ENCODE peak calls at places on chromosomes 3 and 15, in five cellular contexts. G, M, T, R and V are unnamed samples.

GRCh38 chr15:57591822-57592367 is at the start of gene MYZAP:
- DNase-seq in G (peak; percentile 36), M (no peak), R (peak; percentile 77), T (no peak), V (peak; percentile 4)

GRCh38 chr3:65551945-65552344 is 486.8 kb downstream of the MAGI1 start:
- DNase-seq in T (no peak), R (no peak), G (no peak), M (no peak), V (no peak)

GRCh38 chr15:100777821-100778220 is 101.8 kb upstream of the ALDH1A3 start:
- DNase-seq in M (no peak), G (no peak), T (no peak), R (no peak), V (no peak)

GRCh38 chr15:87686308-87686707 is 570.2 kb downstream of the NTRK3 start:
- DNase-seq in T (no peak), G (no peak), R (no peak), M (no peak), V (no peak)

GRCh38 chr3:64763980-64764379 is 76.2 kb upstream of the ADAMTS9 start:
- DNase-seq in M (no peak), R (no peak), G (no peak), T (no peak), V (no peak)

GRCh38 chr3:190495796-190496195 is 18.1 kb upstream of the IL1RAP start:
- DNase-seq in R (no peak), M (no peak), T (no peak), G (no peak), V (no peak)

GRCh38 chr3:123586131-123586530 is 1.3 kb upstream of the HACD2 start:
- DNase-seq in G (peak; percentile 18), T (peak; percentile 38), M (no peak), R (peak; percentile 84), V (peak; percentile 62)

GRCh38 chr15:79132770-79133169 is 42.2 kb upstream of the RASGRF1 start:
- DNase-seq in T (no peak), R (no peak), M (no peak), G (no peak), V (no peak)

GRCh38 chr15:63192604-63193206 is 3.3 kb downstream of the RAB8B start:
- DNase-seq in R (no peak), M (no peak), T (no peak), G (no peak), V (no peak)

GRCh38 chr3:180362081-180362480 is 239.9 kb upstream of the TTC14 start:
- DNase-seq in R (no peak), M (no peak), G (no peak), T (no peak), V (no peak)

GRCh38 chr3:61562810-61563613 is 1.6 kb downstream of the PTPRG start:
- DNase-seq in G (no peak), T (no peak), R (no peak), M (peak; percentile 35), V (peak; percentile 37)

GRCh38 chr3:122255757-122256439 is 69.2 kb upstream of the CSTA start:
- DNase-seq in G (no peak), T (no peak), M (peak; percentile 30), R (no peak), V (peak; percentile 70)

GRCh38 chr15:64356443-64357040 is 569 bp upstream of the CSNK1G1 start:
- DNase-seq in M (peak; percentile 87), G (peak; percentile 5), R (no peak), T (no peak), V (peak; percentile 95)

GRCh38 chr3:197027151-197027895 is 2.3 kb downstream of the MELTF start:
- DNase-seq in R (peak; percentile 31), T (no peak), M (peak; percentile 6), G (no peak), V (no peak)

GRCh38 chr3:134357261-134357913 is 16.9 kb downstream of the AMOTL2 start:
- DNase-seq in G (no peak), T (no peak), R (no peak), M (no peak), V (no peak)

GRCh38 chr15:39417766-39418165 is 163.1 kb upstream of the THBS1 start:
- DNase-seq in T (no peak), M (no peak), R (no peak), G (no peak), V (no peak)

GRCh38 chr3:110180733-110181132 is 843.4 kb upstream of the DPPA4 start:
- DNase-seq in R (no peak), M (peak; percentile 33), T (no peak), G (no peak), V (no peak)

GRCh38 chr3:16516695-16517481 is 3.4 kb upstream of the RFTN1 start:
- DNase-seq in G (no peak), T (no peak), R (no peak), M (peak; percentile 74), V (peak; percentile 72)

DNA sequence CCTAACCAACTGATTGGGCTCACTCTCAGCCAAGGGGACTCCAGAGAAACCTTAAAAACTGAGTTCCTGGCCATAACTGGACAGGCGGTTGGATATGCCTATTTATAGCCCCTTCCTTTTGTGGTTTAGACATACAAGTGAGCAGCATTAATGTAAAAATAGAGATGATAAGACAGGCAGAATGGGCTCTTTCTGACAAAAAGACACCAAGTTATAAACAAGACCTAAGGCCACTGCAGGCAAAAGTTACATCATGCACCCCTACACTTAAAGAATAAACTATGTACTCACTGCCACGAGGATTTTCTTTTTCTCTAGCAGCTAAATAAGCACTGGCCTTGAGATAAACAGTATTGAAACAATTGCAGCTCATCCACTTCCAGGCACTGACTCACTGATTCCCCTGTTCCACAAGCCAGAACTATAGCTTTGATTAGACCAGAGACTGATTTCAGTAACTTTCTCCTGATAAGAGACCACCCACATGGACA is 30.1 kb downstream of the SUCNR1 start:
- DNase-seq in T (no peak), M (peak; percentile 93), R (no peak), G (no peak), V (peak; percentile 97)
- H4K8ac ChIP-seq in T (no peak overlapping the region), M (peak overlapping the region; percentile 54), R (no peak overlapping the region), G (no peak overlapping the region), V (no peak overlapping the region)

GRCh38 chr3:172137287-172138030 is 98.1 kb downstream of the FNDC3B start:
- DNase-seq in R (no peak), T (no peak), M (no peak), G (no peak), V (peak; percentile 44)

GRCh38 chr3:172135185-172135584 is 95.8 kb downstream of the FNDC3B start:
- DNase-seq in M (no peak), R (no peak), T (no peak), G (no peak), V (no peak)

GRCh38 chr3:172138031-172138538 is 98.7 kb downstream of the FNDC3B start:
- DNase-seq in G (no peak), M (no peak), R (no peak), T (no peak), V (peak; percentile 53)

GRCh38 chr3:172134352-172134751 is 95.0 kb downstream of the FNDC3B start:
- DNase-seq in R (no peak), M (no peak), T (no peak), G (no peak), V (peak; percentile 80)

DNA sequence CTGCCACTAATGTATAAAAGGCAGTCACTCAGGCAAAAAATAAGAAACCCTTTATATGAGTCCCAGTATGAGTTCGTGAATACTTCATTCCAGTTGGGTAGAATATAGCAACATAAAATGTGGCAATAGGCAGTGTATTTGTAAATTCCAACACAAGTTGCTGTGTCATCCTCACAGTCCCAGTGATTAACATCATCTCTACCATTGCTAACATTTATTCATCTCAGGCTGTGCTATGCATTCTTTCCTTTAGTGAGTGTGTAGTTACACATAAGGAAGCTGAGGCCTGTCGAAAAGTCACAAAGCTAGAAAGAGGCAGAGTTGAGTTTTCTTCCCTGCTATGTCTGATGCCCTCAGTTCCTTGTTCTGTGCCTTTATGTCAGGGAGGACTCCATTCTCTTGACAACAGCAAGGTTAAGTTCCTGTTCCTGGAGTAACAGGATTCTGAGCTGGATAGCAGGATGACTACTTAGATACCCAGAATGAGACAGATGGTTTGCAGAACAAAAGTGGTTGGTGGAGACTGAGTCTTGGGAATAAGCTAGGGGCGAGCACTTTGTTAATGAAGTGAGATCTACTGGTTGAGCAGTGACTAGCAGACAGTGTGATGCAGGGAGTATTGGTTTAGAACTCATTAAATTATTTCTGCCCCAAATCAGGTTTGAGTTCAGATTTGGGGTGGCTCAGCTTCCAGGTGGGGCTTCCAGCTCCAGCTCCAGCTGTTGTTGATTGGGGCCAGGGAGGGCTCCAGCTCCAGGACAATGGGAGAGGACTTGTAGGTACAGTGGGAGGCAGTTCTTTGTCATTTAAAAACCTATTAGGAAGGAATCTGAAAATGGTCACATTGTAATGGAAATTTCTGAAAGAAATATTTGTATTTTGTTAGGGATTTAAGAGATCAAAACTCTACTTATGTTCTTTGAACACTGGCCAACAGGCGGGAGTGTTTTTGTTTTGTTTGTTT is 96.7 kb downstream of the FNDC3B start:
- DNase-seq in M (peak; percentile 90), T (no peak), R (peak; percentile 63), G (no peak), V (peak; percentile 95)
- H2BK15ac ChIP-seq in M (peak overlapping the region; percentile 88), T (no peak overlapping the region), R (no peak overlapping the region), G (no peak overlapping the region), V (no peak overlapping the region)

DNA sequence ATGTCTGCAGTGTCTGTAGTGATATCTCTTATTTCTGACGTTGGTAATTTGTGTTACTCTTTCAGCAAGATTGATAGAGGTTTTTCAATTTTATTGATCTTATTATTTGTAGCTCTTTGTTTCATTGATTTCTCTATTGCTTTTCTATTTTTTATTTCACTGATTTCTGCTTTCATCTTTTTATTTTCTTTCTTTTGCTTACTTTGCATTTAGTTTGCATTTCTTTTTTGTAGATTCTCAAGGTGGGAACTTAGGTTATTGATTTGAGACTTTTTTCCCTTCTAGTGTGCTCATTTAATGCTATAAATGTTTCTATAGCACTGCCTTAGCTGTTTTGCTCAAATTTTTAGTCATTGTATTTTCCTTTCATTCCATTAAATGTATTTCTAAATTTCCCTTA is 49.5 kb upstream of the GABRG3 start:
- DNase-seq in T (no peak), G (no peak), M (no peak), R (no peak), V (no peak)
- H3K9me3 ChIP-seq in T (no peaks in the 10 kb centered on the region), G (peaks cover 2% of the 10 kb centered on the region), M (peaks cover 8% of the 10 kb centered on the region), R (no peaks in the 10 kb centered on the region), V (peaks cover 39% of the 10 kb centered on the region)

DNA sequence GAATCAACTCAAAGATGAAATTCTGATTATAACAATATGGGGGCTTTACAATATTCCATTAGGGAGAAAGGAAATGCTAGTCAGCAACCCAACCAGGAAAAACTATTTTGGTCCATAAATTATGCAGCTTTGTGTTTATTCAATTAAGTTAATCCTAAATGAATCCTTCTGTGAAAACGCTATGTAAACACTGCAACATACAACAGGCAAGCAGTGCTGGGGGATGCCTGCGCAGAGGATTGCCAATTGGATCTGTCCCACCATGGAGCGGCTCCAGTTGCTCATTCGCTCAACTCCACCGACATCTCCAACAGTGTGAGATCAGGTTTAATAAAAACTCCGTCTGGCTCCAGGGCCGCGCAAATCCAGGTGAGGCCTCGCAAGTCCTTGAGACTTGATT is 290.5 kb upstream of the VEPH1 start:
- DNase-seq in R (no peak), M (no peak), T (no peak), G (no peak), V (no peak)
- H4K8ac ChIP-seq in R (no peak overlapping the region), M (no peak overlapping the region), T (no peak overlapping the region), G (no peak overlapping the region), V (no peak overlapping the region)